ENCODE peak calls at places on chromosomes 3 and 15, in ten cellular contexts. W is NCI-H524; U is stimulated activated CD8-positive, alpha-beta memory T cell treated with anti-CD3 and anti-CD28 coated beads, Interleukin-15, amount 100 ng/mL, for 4 hours; H is glutamatergic neuron; B is transverse colon; D is effector CD4-positive, alpha-beta T cell; Q is HS-27A; Y is activated naive CD8-positive, alpha-beta T cell treated with anti-CD3 and anti-CD28 coated beads, Interleukin-2, amount 50 U/mL, for 16 hours; N is mucosa of descending colon; S is AG10803. X is an unnamed sample.

GRCh38 chr15:41558400-41559238 is at the start of gene TYRO3:
- DNase-seq in W (no peak), N (peak), Y (peak), Q (no peak), D (peak), B (peak), U (peak), S (peak), H (peak), X (peak)

GRCh38 chr3:134366928-134367352 is 7.3 kb downstream of the AMOTL2 start:
- DNase-seq in S (peak), H (no peak), B (no peak), U (no peak), W (no peak), Q (no peak), N (no peak), Y (no peak), D (no peak), X (no peak)

GRCh38 chr3:54772046-54772445 is 155.8 kb downstream of the LRTM1 start:
- DNase-seq in S (peak), H (no peak), W (no peak), Q (no peak), B (no peak), N (no peak), Y (no peak), D (no peak), U (no peak), X (no peak)

GRCh38 chr3:58049143-58049785 is 41.0 kb downstream of the FLNB start:
- DNase-seq in Q (peak), D (no peak), B (no peak), S (peak), U (no peak), W (no peak), N (no peak), H (no peak), Y (no peak), X (no peak)

GRCh38 chr3:159458010-159458409 is 530.6 kb upstream of the IL12A start:
- DNase-seq in D (no peak), S (peak), Q (peak), Y (no peak), H (no peak), U (no peak), W (no peak), B (no peak), N (no peak), X (no peak)

GRCh38 chr3:30934208-30934550 is 39.7 kb upstream of the GADL1 start:
- DNase-seq in S (peak), N (no peak), H (no peak), D (no peak), B (no peak), Q (no peak), Y (no peak), W (no peak), U (no peak), X (no peak)

GRCh38 chr3:129971368-129972052 is 3.0 kb upstream of the TRH start:
- DNase-seq in D (no peak), Q (no peak), W (no peak), B (no peak), U (no peak), S (no peak), N (no peak), H (no peak), Y (no peak), X (no peak)

GRCh38 chr15:33908396-33908795 is 59.9 kb upstream of the CHRM5 start:
- DNase-seq in W (no peak), U (no peak), D (no peak), B (no peak), S (peak), H (no peak), N (no peak), Y (no peak), Q (no peak), X (no peak)

GRCh38 chr15:94887406-94887805 is 656.0 kb downstream of the MCTP2 start:
- DNase-seq in H (no peak), W (no peak), S (no peak), Q (no peak), Y (no peak), U (no peak), D (no peak), B (no peak), N (no peak), X (no peak)

GRCh38 chr3:16124636-16125035 is 49.8 kb upstream of the GALNT15 start:
- DNase-seq in W (no peak), N (no peak), H (no peak), D (no peak), Q (peak), B (no peak), U (no peak), S (peak), Y (no peak), X (no peak)

GRCh38 chr3:57709559-57709958 is 16.7 kb upstream of the DENND6A start:
- DNase-seq in Q (no peak), Y (no peak), S (no peak), W (no peak), N (no peak), U (no peak), B (no peak), D (no peak), H (no peak), X (no peak)

GRCh38 chr15:100849021-100849831 is 30.4 kb upstream of the ALDH1A3 start:
- DNase-seq in B (peak), U (peak), S (peak), N (peak), Y (peak), W (peak), H (peak), D (peak), Q (no peak), X (peak)

GRCh38 chr3:69761896-69762789 is 22.9 kb downstream of the MITF start:
- DNase-seq in W (no peak), H (no peak), Q (peak), U (no peak), N (no peak), D (no peak), B (no peak), Y (no peak), S (peak), X (no peak)

GRCh38 chr3:34675383-34676120 is 877.1 kb downstream of the PDCD6IP start:
- DNase-seq in Q (no peak), H (no peak), W (no peak), S (peak), B (no peak), U (no peak), Y (no peak), N (no peak), D (no peak), X (no peak)

GRCh38 chr3:144523396-144523795 is 551.8 kb downstream of the DIPK2A start:
- DNase-seq in U (no peak), Q (no peak), S (no peak), W (no peak), N (no peak), D (no peak), H (no peak), B (no peak), Y (no peak), X (no peak)

GRCh38 chr3:25229584-25229983 is 198.5 kb upstream of the RARB start:
- DNase-seq in Q (no peak), Y (no peak), W (no peak), B (no peak), U (no peak), H (no peak), S (no peak), N (no peak), D (no peak), X (no peak)

GRCh38 chr3:29181149-29181780 is 99.6 kb upstream of the RBMS3 start:
- DNase-seq in N (no peak), Y (no peak), S (no peak), H (no peak), Q (no peak), W (no peak), U (no peak), B (no peak), D (no peak), X (no peak)

GRCh38 chr3:34008191-34008590 is 209.8 kb downstream of the PDCD6IP start:
- DNase-seq in Y (no peak), N (no peak), B (no peak), U (no peak), H (peak), Q (no peak), S (peak), W (no peak), D (no peak), X (no peak)

GRCh38 chr3:29281265-29282228 is 676 bp downstream of the RBMS3 start:
- DNase-seq in Y (no peak), B (no peak), D (no peak), W (peak), N (no peak), Q (no peak), S (peak), H (no peak), U (no peak), X (no peak)

GRCh38 chr3:97389883-97390282 is 374.7 kb upstream of the ARL6 start:
- DNase-seq in S (no peak), H (no peak), Y (no peak), B (no peak), Q (no peak), U (no peak), N (no peak), W (no peak), D (no peak), X (no peak)

GRCh38 chr15:77552066-77552465 is 80.6 kb downstream of the LINGO1 start:
- DNase-seq in W (no peak), U (no peak), Y (no peak), N (no peak), H (no peak), S (no peak), Q (no peak), B (peak), D (no peak), X (no peak)

GRCh38 chr15:55546718-55547117 is 38.7 kb upstream of the DNAAF4 start:
- DNase-seq in S (peak), Y (no peak), N (no peak), W (no peak), U (no peak), H (no peak), D (no peak), B (no peak), Q (peak), X (no peak)

GRCh38 chr15:70187331-70187730 is 89.6 kb upstream of the TLE3 start:
- DNase-seq in S (no peak), Q (no peak), B (no peak), D (no peak), Y (no peak), U (no peak), N (no peak), W (no peak), H (no peak), X (no peak)

GRCh38 chr3:16396202-16396601 is 117.3 kb downstream of the RFTN1 start:
- DNase-seq in W (no peak), S (no peak), Y (no peak), D (no peak), Q (no peak), H (no peak), B (no peak), N (no peak), U (no peak), X (no peak)

GRCh38 chr15:67065531-67066005 is at the start of gene SMAD3:
- DNase-seq in Y (no peak), N (peak), U (peak), D (peak), H (peak), W (peak), Q (peak), B (peak), S (peak), X (peak)

GRCh38 chr15:48384616-48385015 is 53.4 kb downstream of the DUT start:
- DNase-seq in S (no peak), U (no peak), D (no peak), H (no peak), B (no peak), Y (no peak), Q (no peak), N (no peak), W (no peak), X (no peak)

GRCh38 chr15:67188551-67189218 is 65.8 kb downstream of the AAGAB start:
- DNase-seq in N (no peak), H (no peak), W (no peak), U (no peak), Q (no peak), D (no peak), B (no peak), S (peak), Y (no peak), X (peak)

GRCh38 chr3:106908181-106908938 is 468.9 kb upstream of the CCDC54 start:
- DNase-seq in B (no peak), D (no peak), W (no peak), S (no peak), U (no peak), N (no peak), Y (no peak), H (no peak), Q (no peak), X (no peak)

GRCh38 chr15:92921215-92922131 is 21.3 kb downstream of the CHD2 start:
- DNase-seq in S (peak), U (no peak), W (no peak), B (no peak), N (no peak), Q (no peak), Y (no peak), D (no peak), H (no peak), X (no peak)